ENCODE peak calls at places on chromosomes 16 and 17, in seven cellular contexts. F, L, Y, P, A, E and N are unnamed samples.

GRCh38 chr16:15653227-15653626 is 3.2 kb downstream of the NDE1 start:
- DNase-seq in L (no peak), E (no peak), P (peak), A (no peak), F (no peak), Y (peak), N (no peak)

GRCh38 chr16:48053346-48053745 is 102.4 kb downstream of the ABCC12 start:
- DNase-seq in P (no peak), E (peak), L (peak), A (peak), Y (peak), F (peak), N (no peak)

GRCh38 chr16:16095646-16096045 is 127.6 kb downstream of the ABCC6 start:
- DNase-seq in F (no peak), A (no peak), L (no peak), Y (no peak), P (no peak), E (no peak), N (no peak)

GRCh38 chr16:78639775-78640174 is 540.3 kb downstream of the WWOX start:
- DNase-seq in E (no peak), L (no peak), A (no peak), P (no peak), Y (no peak), F (no peak), N (no peak)

GRCh38 chr17:965311-965989 is 14.1 kb downstream of the NXN start:
- DNase-seq in A (no peak), P (no peak), F (peak), Y (no peak), E (no peak), L (no peak), N (no peak)

GRCh38 chr17:73841431-73842060 is 197.3 kb upstream of the SDK2 start:
- DNase-seq in A (no peak), E (peak), P (no peak), Y (peak), L (no peak), F (peak), N (no peak)

GRCh38 chr16:1976216-1976520 is 4.3 kb downstream of the TBL3 start:
- DNase-seq in P (no peak), Y (no peak), L (no peak), A (no peak), F (no peak), E (no peak), N (no peak)

GRCh38 chr16:8998114-8998513 is 34.4 kb upstream of the USP7 start:
- DNase-seq in P (peak), Y (peak), A (no peak), E (no peak), L (no peak), F (no peak), N (no peak)

GRCh38 chr17:40109471-40109824 is 9.1 kb upstream of the NR1D1 start:
- DNase-seq in E (no peak), L (no peak), A (no peak), P (no peak), Y (no peak), F (peak), N (no peak)

GRCh38 chr17:48995871-48996695 is 1.1 kb upstream of the IGF2BP1 start:
- DNase-seq in A (peak), L (peak), P (no peak), E (no peak), F (peak), Y (no peak), N (no peak)

GRCh38 chr16:12470311-12471229 is 333.1 kb downstream of the CPPED1 start:
- DNase-seq in L (no peak), E (no peak), A (no peak), F (no peak), Y (no peak), P (no peak), N (no peak)

GRCh38 chr16:47413041-47413440 is 47.8 kb downstream of the ITFG1 start:
- DNase-seq in F (no peak), A (no peak), L (no peak), P (no peak), E (no peak), Y (no peak), N (no peak)

GRCh38 chr16:85185701-85186100 is 73.4 kb upstream of the CIBAR2 start:
- DNase-seq in E (no peak), Y (no peak), F (no peak), P (no peak), A (no peak), L (no peak), N (no peak)

GRCh38 chr16:23148513-23149266 is 562 bp downstream of the USP31 start:
- DNase-seq in F (peak), P (no peak), L (peak), E (peak), A (peak), Y (peak), N (no peak)

GRCh38 chr17:1617620-1618174 is 10.9 kb downstream of the SLC43A2 start:
- DNase-seq in A (no peak), P (peak), E (peak), Y (peak), L (no peak), F (no peak), N (no peak)

GRCh38 chr17:76000016-76000754 is 470 bp upstream of the CDK3 start:
- DNase-seq in A (peak), P (no peak), Y (no peak), L (peak), E (peak), F (peak), N (no peak)

GRCh38 chr17:78675836-78676235 is 98.6 kb upstream of the DNAH17 start:
- DNase-seq in E (no peak), Y (no peak), F (no peak), A (no peak), P (no peak), L (no peak), N (no peak)

GRCh38 chr17:69414408-69415274 is at the start of gene MAP2K6:
- DNase-seq in Y (peak), F (peak), L (peak), A (peak), P (peak), E (peak), N (peak)

GRCh38 chr16:85170066-85171003 is 58.1 kb upstream of the CIBAR2 start:
- DNase-seq in F (no peak), A (peak), E (no peak), L (no peak), Y (no peak), P (no peak), N (no peak)

GRCh38 chr17:7119314-7119713 is 4.7 kb upstream of the ASGR2 start:
- DNase-seq in F (no peak), L (no peak), A (no peak), P (no peak), E (no peak), Y (no peak), N (no peak)

GRCh38 chr16:28189237-28189636 is 22.5 kb downstream of the XPO6 start:
- DNase-seq in A (no peak), P (no peak), E (no peak), L (no peak), F (no peak), Y (no peak), N (no peak)

GRCh38 chr17:57502696-57503307 is 242.3 kb downstream of the CCDC182 start:
- DNase-seq in A (no peak), L (no peak), E (no peak), F (no peak), Y (no peak), P (no peak), N (no peak)

GRCh38 chr17:50203589-50204345 is 2.3 kb upstream of the COL1A1 start:
- DNase-seq in Y (no peak), A (no peak), P (peak), L (no peak), F (no peak), E (no peak), N (no peak)

GRCh38 chr16:85172465-85173071 is 60.3 kb upstream of the CIBAR2 start:
- DNase-seq in A (peak), Y (no peak), F (peak), L (no peak), E (peak), P (no peak), N (no peak)

GRCh38 chr17:66425751-66426396 is 123.5 kb downstream of the PRKCA start:
- DNase-seq in L (no peak), P (no peak), E (no peak), A (no peak), F (no peak), Y (no peak), N (no peak)

GRCh38 chr17:19645608-19646250 is 2.8 kb upstream of the ALDH3A2 start:
- DNase-seq in A (peak), F (peak), L (no peak), P (no peak), E (no peak), Y (no peak), N (no peak)

GRCh38 chr17:73017653-73018052 is 74.8 kb downstream of the SLC39A11 start:
- DNase-seq in A (no peak), E (no peak), Y (no peak), P (no peak), F (no peak), L (no peak), N (no peak)

GRCh38 chr16:70703041-70703834 is 17.4 kb upstream of the MTSS2 start:
- DNase-seq in P (peak), A (peak), L (no peak), E (no peak), F (peak), Y (no peak), N (no peak)

GRCh38 chr16:10080031-10080772 is 102.0 kb downstream of the GRIN2A start:
- DNase-seq in P (peak), A (no peak), Y (peak), E (peak), L (no peak), F (peak), N (no peak)

GRCh38 chr17:55056530-55056929 is 88.0 kb downstream of the STXBP4 start:
- DNase-seq in Y (no peak), A (no peak), P (no peak), F (no peak), E (peak), L (no peak), N (no peak)

GRCh38 chr16:19884611-19885455 is at the start of gene GPRC5B:
- DNase-seq in F (peak), Y (peak), A (peak), P (no peak), E (peak), L (peak), N (no peak)

DNA sequence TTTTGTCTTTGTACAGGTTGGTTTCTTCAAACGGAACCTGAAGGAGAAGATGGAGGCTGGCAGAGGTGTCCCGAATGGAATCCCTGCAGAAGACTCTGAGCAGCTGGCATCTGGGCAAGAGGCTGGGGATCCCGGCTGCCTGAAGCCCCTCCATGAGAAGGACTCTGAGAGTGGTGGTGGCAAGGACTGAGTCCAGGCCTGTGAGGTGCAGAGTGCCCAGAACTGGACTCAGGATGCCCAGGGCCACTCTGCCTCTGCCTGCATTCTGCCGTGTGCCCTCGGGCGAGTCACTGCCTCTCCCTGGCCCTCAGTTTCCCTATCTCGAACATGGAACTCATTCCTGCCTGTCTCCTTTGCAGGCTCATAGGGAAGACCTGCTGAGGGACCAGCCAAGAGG is 4.9 kb downstream of the ZNF768 start:
- DNase-seq in Y (no peak), E (no peak), F (no peak), A (no peak), P (no peak), L (no peak), N (no peak)
- TF ChIP-seq CTCF in Y (no peak), E (no peak), F (no peak), A (no peak), P (no peak), L (no peak), N (no peak)

DNA sequence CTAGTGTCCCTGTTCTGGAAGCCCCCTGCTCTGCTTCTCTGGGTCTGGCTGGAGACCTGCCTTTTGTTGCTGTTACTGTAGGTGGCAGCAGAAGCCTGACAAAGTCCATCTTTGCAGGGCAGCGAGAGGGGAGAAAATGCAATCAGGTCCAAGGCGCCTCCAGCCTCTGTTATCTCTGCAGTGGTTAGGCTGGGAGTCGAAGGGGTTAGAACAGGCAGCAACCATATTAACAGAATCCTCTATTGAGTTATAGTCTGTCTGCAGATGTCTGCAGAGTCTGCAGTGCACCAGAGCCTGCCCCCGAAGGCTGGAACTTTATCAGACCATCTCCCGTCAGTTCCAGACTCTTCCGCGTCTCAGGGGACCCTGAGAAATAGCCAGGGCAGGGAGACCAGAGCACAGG is 404.9 kb upstream of the EEF2KMT start:
- DNase-seq in Y (no peak), E (peak), F (peak), A (peak), P (no peak), L (peak), N (no peak)
- TF ChIP-seq CTCF in Y (no peak), E (peak), F (peak), A (peak), P (no peak), L (peak), N (peak)

DNA sequence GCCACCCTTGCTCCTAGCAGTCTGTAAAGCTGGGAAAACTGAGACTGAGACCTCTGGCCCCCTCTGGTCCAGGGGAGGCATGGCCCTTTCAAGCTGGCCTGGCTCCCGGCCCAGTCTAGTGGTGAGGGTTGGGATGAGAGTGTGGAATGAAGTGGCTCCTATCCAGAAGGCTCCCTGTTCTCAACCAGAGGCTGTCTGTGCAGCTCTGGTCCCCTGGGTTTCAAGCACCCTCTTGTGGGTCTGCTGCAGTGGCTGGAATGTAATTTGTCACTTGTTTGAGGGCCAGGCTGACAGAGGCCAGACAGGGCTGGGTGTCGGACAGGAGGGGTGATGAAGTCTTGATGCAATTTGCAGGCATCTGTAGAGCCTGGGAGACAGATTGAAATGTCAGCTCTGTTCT is 22.1 kb upstream of the PHF12 start:
- DNase-seq in Y (no peak), E (no peak), A (no peak), L (no peak), P (no peak), F (no peak), N (no peak)
- TF ChIP-seq CTCF in Y (no peak), E (no peak), A (no peak), L (no peak), P (no peak), F (peak), N (no peak)

GRCh38 chr16:87352818-87353217 is 30.8 kb downstream of the FBXO31 start:
- DNase-seq in P (no peak), L (no peak), Y (no peak), A (no peak), F (no peak), E (no peak), N (no peak)
- TF ChIP-seq CTCF in P (no peak), L (no peak), Y (no peak), A (no peak), F (no peak), E (no peak), N (no peak)

GRCh38 chr17:44829558-44830358 is at the start of gene GJC1:
- DNase-seq in P (no peak), Y (peak), L (peak), A (peak), E (peak), F (peak), N (no peak)

GRCh38 chr17:44828919-44829557 is 1.0 kb downstream of the GJC1 start:
- DNase-seq in Y (peak), E (no peak), A (no peak), F (peak), P (no peak), L (no peak), N (no peak)

GRCh38 chr17:44831270-44831770 is 1.2 kb upstream of the GJC1 start:
- DNase-seq in A (no peak), L (no peak), F (peak), Y (no peak), P (no peak), E (no peak), N (no peak)

GRCh38 chr17:44830359-44831269 is 527 bp upstream of the GJC1 start:
- DNase-seq in F (peak), A (no peak), L (no peak), P (no peak), Y (peak), E (peak), N (no peak)

GRCh38 chr17:44832821-44833220 is 2.7 kb upstream of the GJC1 start:
- DNase-seq in E (no peak), P (no peak), L (no peak), A (no peak), Y (no peak), F (peak), N (no peak)
- TF ChIP-seq CTCF in E (no peak), P (no peak), L (no peak), A (no peak), Y (no peak), F (peak), N (no peak)

GRCh38 chr17:82820278-82821251 is 19.3 kb downstream of the ZNF750 start:
- DNase-seq in L (no peak), P (no peak), E (no peak), F (no peak), Y (no peak), A (no peak), N (no peak)

GRCh38 chr17:82822281-82822680 is 17.5 kb downstream of the ZNF750 start:
- DNase-seq in E (no peak), L (no peak), A (no peak), P (no peak), Y (no peak), F (no peak), N (no peak)

GRCh38 chr17:82821554-82821953 is 18.3 kb downstream of the ZNF750 start:
- DNase-seq in F (no peak), P (no peak), E (no peak), A (no peak), L (no peak), Y (no peak), N (no peak)

GRCh38 chr17:82825540-82826124 is 14.2 kb downstream of the ZNF750 start:
- DNase-seq in E (no peak), L (no peak), Y (no peak), P (no peak), A (no peak), F (no peak), N (no peak)

DNA sequence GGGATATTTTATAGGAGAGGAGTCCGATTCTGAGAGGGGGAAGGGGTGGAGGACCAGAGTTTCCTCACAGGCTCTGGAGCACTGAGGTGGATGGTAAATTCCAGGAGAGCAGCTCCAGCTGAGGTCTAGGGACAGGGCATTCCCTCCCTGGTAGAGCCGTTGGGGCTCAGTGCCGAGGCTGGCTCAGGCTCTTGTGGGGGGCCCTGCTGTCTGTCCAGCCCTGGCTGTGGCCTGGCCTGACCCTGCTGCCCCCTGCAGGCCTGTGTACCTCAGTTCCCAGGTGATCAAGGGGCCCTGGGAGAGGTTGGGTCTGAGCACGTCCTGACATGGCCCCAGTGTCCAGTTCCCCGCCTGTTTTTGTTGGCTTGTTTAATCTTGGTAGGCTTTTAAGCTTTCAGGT is 16.8 kb downstream of the ZNF750 start:
- DNase-seq in A (no peak), L (no peak), F (peak), E (no peak), P (no peak), Y (peak), N (no peak)
- TF ChIP-seq CTCF in A (no peak), L (no peak), F (peak), E (no peak), P (peak), Y (no peak), N (peak)

DNA sequence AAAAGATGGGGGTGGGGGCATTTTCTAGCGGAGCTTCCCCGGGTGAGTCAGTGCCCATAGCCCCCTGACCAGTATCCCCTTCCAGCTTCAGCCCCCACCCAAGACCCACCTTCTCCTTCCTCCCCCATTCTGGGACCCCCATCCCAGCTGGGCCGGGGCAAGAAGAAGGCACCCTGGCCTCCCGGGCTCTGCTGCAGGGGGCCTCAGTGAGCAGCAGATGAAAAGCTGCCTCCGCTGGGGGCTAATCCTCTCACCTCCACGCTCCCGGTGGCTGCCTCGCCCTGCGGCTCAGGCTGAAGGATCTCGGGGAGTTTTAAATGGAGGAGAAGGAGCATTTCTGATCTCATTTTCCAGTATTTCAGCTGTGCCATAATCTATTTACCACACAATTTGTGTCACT is 313.5 kb upstream of the TNRC6C start:
- DNase-seq in A (peak), L (no peak), Y (no peak), P (no peak), F (peak), E (no peak), N (no peak)
- TF ChIP-seq CTCF in A (no peak), L (no peak), Y (no peak), P (no peak), F (peak), E (no peak), N (peak)

DNA sequence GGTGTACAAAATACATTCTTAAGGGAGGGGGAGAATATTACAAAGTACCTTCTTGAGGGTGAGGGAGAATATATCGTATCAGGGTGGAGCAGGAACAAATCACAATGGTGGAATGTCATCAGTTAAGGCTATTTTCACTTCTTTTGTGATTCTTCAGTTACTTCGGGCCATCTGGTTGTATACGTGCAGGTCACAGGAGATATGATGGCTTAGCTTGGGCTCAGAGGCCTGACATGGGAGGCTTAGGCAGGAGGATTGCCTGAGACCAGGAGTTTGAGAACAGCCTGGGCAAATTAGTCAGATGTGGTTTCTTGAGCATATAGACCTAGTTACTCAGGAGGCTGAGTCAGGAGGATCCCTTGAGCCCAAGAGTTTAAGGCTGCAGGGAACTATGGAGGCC is 13.1 kb downstream of the ODAD4 start:
- DNase-seq in P (no peak), Y (no peak), E (no peak), L (no peak), A (no peak), F (no peak), N (no peak)
- TF ChIP-seq CTCF in P (no peak), Y (no peak), E (no peak), L (no peak), A (no peak), F (no peak), N (no peak)